ENCODE peak calls at places on chromosome 7, in eight cellular contexts. U, K, S, N, H, I, M and B are unnamed samples.
A peak's percentile ranks its signal among the peaks of the same experiment; 100 is the strongest.

GRCh38 chr7:66756859-66757258 is 16.3 kb downstream of the RABGEF1 start:
- DNase-seq in K (no peak), S (no peak), N (no peak), H (no peak), I (no peak), U (no peak), M (no peak), B (no peak)

GRCh38 chr7:65731562-65732035 is 141.3 kb upstream of the VKORC1L1 start:
- DNase-seq in S (no peak), N (no peak), K (no peak), M (no peak), U (no peak), I (peak; percentile 8), H (no peak), B (peak; percentile 77)

GRCh38 chr7:55021951-55022617 is 3.3 kb downstream of the EGFR start:
- DNase-seq in U (no peak), H (no peak), I (peak; percentile 93), S (no peak), K (no peak), N (peak; percentile 91), M (no peak), B (no peak)

GRCh38 chr7:147885906-147886305 is 704.7 kb upstream of the C7orf33 start:
- DNase-seq in M (peak; percentile 5), H (no peak), U (no peak), S (no peak), N (peak; percentile 24), K (no peak), I (no peak), B (no peak)

GRCh38 chr7:92425311-92425947 is 21.9 kb upstream of the GATAD1 start:
- DNase-seq in U (no peak), I (peak; percentile 33), S (no peak), H (no peak), M (no peak), N (no peak), K (no peak), B (no peak)

GRCh38 chr7:18530224-18531179 is 35.0 kb downstream of the HDAC9 start:
- DNase-seq in I (no peak), S (no peak), U (no peak), H (no peak), K (no peak), N (no peak), M (no peak), B (no peak)

GRCh38 chr7:95511716-95512260 is 26.0 kb downstream of the ASB4 start:
- DNase-seq in K (peak; percentile 20), N (peak; percentile 94), I (peak; percentile 79), U (peak; percentile 63), S (peak; percentile 63), H (peak; percentile 59), M (peak; percentile 74), B (no peak)

GRCh38 chr7:98329100-98329871 is 47.8 kb downstream of the BRI3 start:
- DNase-seq in H (no peak), M (no peak), I (no peak), S (no peak), K (no peak), N (no peak), U (no peak), B (peak; percentile 36)

GRCh38 chr7:77797734-77798393 is 370 bp downstream of the TMEM60 start:
- DNase-seq in N (peak; percentile 93), I (peak; percentile 68), H (no peak), S (no peak), M (peak; percentile 6), K (no peak), U (peak; percentile 74), B (peak; percentile 73)

GRCh38 chr7:141697211-141697871 is 4.6 kb downstream of the DENND11 start:
- DNase-seq in K (no peak), N (no peak), U (no peak), I (peak; percentile 49), S (no peak), H (no peak), M (peak; percentile 81), B (no peak)

GRCh38 chr7:107779647-107780099 is 23.4 kb downstream of the SLC26A3 start:
- DNase-seq in N (no peak), I (no peak), H (no peak), K (no peak), S (no peak), M (no peak), U (no peak), B (no peak)

GRCh38 chr7:116930156-116930913 is 23.0 kb upstream of the ST7 start:
- DNase-seq in S (peak; percentile 85), U (peak; percentile 87), H (peak; percentile 76), M (peak; percentile 91), I (peak; percentile 85), K (peak; percentile 62), N (peak; percentile 95), B (peak; percentile 87)

GRCh38 chr7:142587578-142588191 is 161.6 kb upstream of the PRSS1 start:
- DNase-seq in U (no peak), N (no peak), H (no peak), S (no peak), I (peak; percentile 92), K (no peak), M (peak; percentile 82), B (no peak)

GRCh38 chr7:123795917-123796316 is 47.1 kb upstream of the WASL start:
- DNase-seq in N (no peak), M (no peak), U (no peak), K (no peak), S (no peak), I (no peak), H (no peak), B (no peak)

GRCh38 chr7:138585283-138585993 is 115.7 kb downstream of the SVOPL start:
- DNase-seq in I (no peak), H (no peak), S (no peak), K (no peak), N (no peak), U (no peak), M (no peak), B (no peak)

GRCh38 chr7:95469187-95469586 is 16.6 kb upstream of the ASB4 start:
- DNase-seq in U (no peak), M (no peak), I (no peak), K (no peak), N (no peak), H (no peak), S (no peak), B (no peak)

GRCh38 chr7:27640914-27641570 is 21.6 kb downstream of the HIBADH start:
- DNase-seq in N (no peak), M (peak; percentile 93), I (peak; percentile 29), S (peak; percentile 54), K (no peak), H (peak; percentile 79), U (no peak), B (no peak)

GRCh38 chr7:36281945-36282727 is 107.5 kb upstream of the ANLN start:
- DNase-seq in I (peak; percentile 55), K (no peak), M (no peak), S (peak; percentile 32), N (no peak), U (no peak), H (no peak), B (no peak)

GRCh38 chr7:48610705-48611104 is 313.6 kb upstream of the CDC14C start:
- DNase-seq in K (no peak), M (no peak), I (no peak), U (no peak), H (no peak), N (no peak), S (no peak), B (no peak)

GRCh38 chr7:27784399-27785053 is 44.6 kb downstream of the TAX1BP1 start:
- DNase-seq in S (no peak), H (no peak), M (peak; percentile 96), N (no peak), U (no peak), I (peak; percentile 81), K (no peak), B (no peak)

GRCh38 chr7:139471740-139472353 is 11.6 kb downstream of the KLRG2 start:
- DNase-seq in H (no peak), S (no peak), K (no peak), U (no peak), M (peak; percentile 41), I (peak; percentile 27), N (no peak), B (no peak)

GRCh38 chr7:91836065-91836368 is 44.5 kb downstream of the MTERF1 start:
- DNase-seq in K (no peak), N (no peak), I (peak; percentile 34), S (no peak), H (no peak), U (no peak), M (peak; percentile 46), B (no peak)

GRCh38 chr7:77157446-77157845 is 35.0 kb downstream of the CCDC146 start:
- DNase-seq in S (no peak), I (peak; percentile 15), N (no peak), M (no peak), K (no peak), U (no peak), H (no peak), B (no peak)

GRCh38 chr7:95430864-95431263 is 4.0 kb downstream of the PON2 start:
- DNase-seq in U (no peak), H (no peak), S (no peak), K (no peak), N (no peak), M (peak; percentile 51), I (peak; percentile 72), B (no peak)

GRCh38 chr7:158814637-158815036 is 14.7 kb downstream of the ESYT2 start:
- DNase-seq in H (no peak), U (no peak), I (no peak), S (no peak), K (peak; percentile 75), M (no peak), N (no peak), B (no peak)

GRCh38 chr7:22572937-22573336 is 72.9 kb upstream of the STEAP1B start:
- DNase-seq in N (no peak), H (peak; percentile 79), U (no peak), M (peak; percentile 98), S (no peak), I (peak; percentile 68), K (no peak), B (no peak)
- H3K36me3 ChIP-seq in N (no peaks in the 10 kb centered on the region), H (no peaks in the 10 kb centered on the region), U (no peaks in the 10 kb centered on the region), M (no peaks in the 10 kb centered on the region), S (no peaks in the 10 kb centered on the region), I (no peaks in the 10 kb centered on the region), K (no peaks in the 10 kb centered on the region), B (no peaks in the 10 kb centered on the region)

GRCh38 chr7:5360971-5361370 is 62.7 kb downstream of the TNRC18 start:
- DNase-seq in K (no peak), S (no peak), H (no peak), N (no peak), M (no peak), I (no peak), U (no peak), B (no peak)
- H3K36me3 ChIP-seq in K (peaks cover 47% of the 10 kb centered on the region), S (peaks cover 20% of the 10 kb centered on the region), H (peaks cover 50% of the 10 kb centered on the region), N (peaks cover 42% of the 10 kb centered on the region), M (peaks cover 8% of the 10 kb centered on the region), I (peaks cover 18% of the 10 kb centered on the region), U (peaks cover 67% of the 10 kb centered on the region), B (peaks cover 81% of the 10 kb centered on the region)

GRCh38 chr7:99357701-99358490 is 16.6 kb upstream of the ARPC1B start:
- DNase-seq in U (no peak), I (no peak), K (no peak), S (no peak), H (no peak), N (no peak), M (no peak), B (no peak)
- H3K36me3 ChIP-seq in U (peaks cover 98% of the 10 kb centered on the region), I (peaks cover 37% of the 10 kb centered on the region), K (peaks cover 45% of the 10 kb centered on the region), S (peaks cover 8% of the 10 kb centered on the region), H (peaks cover 86% of the 10 kb centered on the region), N (peaks cover 87% of the 10 kb centered on the region), M (peaks cover 35% of the 10 kb centered on the region), B (peaks cover 98% of the 10 kb centered on the region)

DNA sequence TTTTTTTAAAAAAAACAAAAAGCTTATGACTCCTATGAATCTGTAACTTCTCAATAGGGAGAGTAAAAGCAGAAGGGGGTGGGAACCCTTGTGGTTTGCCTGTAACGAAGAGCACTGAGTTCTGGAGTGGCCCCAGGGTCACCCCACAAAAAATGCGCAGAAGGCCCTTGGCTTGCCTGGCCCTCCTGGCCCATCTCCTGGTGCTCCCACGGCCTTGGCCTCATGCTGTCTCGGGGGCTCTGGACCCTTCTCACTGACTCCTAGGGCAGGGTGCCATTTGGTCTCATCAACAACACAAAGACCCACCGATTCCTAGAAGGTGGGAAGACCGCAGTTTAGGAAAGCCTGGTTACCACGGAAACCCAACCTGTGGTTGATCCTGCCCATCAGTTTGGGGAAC is 40.8 kb downstream of the ZNF467 start:
- DNase-seq in K (no peak), M (no peak), H (no peak), S (peak; percentile 9), I (no peak), N (no peak), U (no peak), B (peak; percentile 17)
- H3K36me3 ChIP-seq in K (peaks cover 3% of the 10 kb centered on the region), M (no peaks in the 10 kb centered on the region), H (peaks cover 4% of the 10 kb centered on the region), S (peaks cover 6% of the 10 kb centered on the region), I (no peaks in the 10 kb centered on the region), N (peaks cover 34% of the 10 kb centered on the region), U (peaks cover 46% of the 10 kb centered on the region), B (peaks cover 27% of the 10 kb centered on the region)